ENCODE peak calls at places on chromosomes 6 and 20, in six cellular contexts. A, I, U, S, W and N are unnamed samples.

GRCh38 chr20:58213112-58213511 is 15.3 kb downstream of the ANKRD60 start:
- DNase-seq in I (no peak), A (peak; percentile 7), W (no peak), U (no peak), S (peak; percentile 24), N (no peak)

GRCh38 chr6:150142657-150143501 is at the start of gene PPP1R14C:
- DNase-seq in I (peak; percentile 82), U (peak; percentile 42), A (no peak), W (no peak), S (no peak), N (peak; percentile 85)

GRCh38 chr6:169044376-169045230 is 209.0 kb downstream of the THBS2 start:
- DNase-seq in U (no peak), W (no peak), S (no peak), I (no peak), A (no peak), N (no peak)

GRCh38 chr6:30518505-30518850 is 29.2 kb downstream of the HLA-E start:
- DNase-seq in W (no peak), A (no peak), I (peak; percentile 42), U (no peak), S (no peak), N (peak; percentile 33)

GRCh38 chr20:58651548-58651822 is 402 bp downstream of the STX16 start:
- DNase-seq in W (no peak), U (no peak), S (no peak), A (peak; percentile 56), I (peak; percentile 37), N (no peak)

GRCh38 chr6:166715065-166715464 is 88.0 kb upstream of the RPS6KA2 start:
- DNase-seq in U (no peak), S (no peak), I (peak; percentile 35), A (no peak), W (no peak), N (no peak)

GRCh38 chr6:88730602-88731001 is 232.8 kb downstream of the RNGTT start:
- DNase-seq in S (peak; percentile 57), U (no peak), W (peak; percentile 18), A (no peak), I (peak; percentile 82), N (no peak)

GRCh38 chr6:45657243-45657642 is 279.5 kb upstream of the SUPT3H start:
- DNase-seq in A (no peak), U (no peak), W (no peak), S (no peak), I (no peak), N (no peak)

GRCh38 chr6:7311920-7312615 is 931 bp downstream of the SSR1 start:
- DNase-seq in S (peak; percentile 14), W (no peak), A (no peak), I (peak; percentile 31), U (peak; percentile 45), N (peak; percentile 52)

GRCh38 chr6:87396595-87397392 is 11.0 kb upstream of the CFAP206 start:
- DNase-seq in U (peak; percentile 32), I (no peak), A (no peak), W (no peak), S (no peak), N (no peak)

GRCh38 chr6:35140991-35141720 is at the start of gene TCP11:
- DNase-seq in I (peak; percentile 77), S (peak; percentile 54), W (no peak), U (peak; percentile 29), A (no peak), N (no peak)

GRCh38 chr20:37538003-37538402 is 10.3 kb upstream of the BLCAP start:
- DNase-seq in A (no peak), S (peak; percentile 37), I (no peak), U (no peak), W (no peak), N (peak; percentile 35)

GRCh38 chr6:160950507-160950906 is 41.1 kb upstream of the MAP3K4 start:
- DNase-seq in U (no peak), W (peak; percentile 57), A (no peak), S (peak; percentile 46), I (no peak), N (no peak)

GRCh38 chr6:7535498-7535897 is 6.0 kb upstream of the DSP start:
- DNase-seq in I (no peak), A (no peak), U (no peak), S (no peak), W (no peak), N (no peak)

GRCh38 chr6:135936606-135937005 is 85.1 kb downstream of the PDE7B start:
- DNase-seq in S (peak; percentile 30), A (no peak), I (no peak), W (no peak), U (no peak), N (no peak)

GRCh38 chr6:48542191-48542590 is 431.2 kb upstream of the PTCHD4 start:
- DNase-seq in A (no peak), W (no peak), S (no peak), I (no peak), U (no peak), N (no peak)

GRCh38 chr6:136103763-136104311 is 146.3 kb downstream of the MTFR2 start:
- DNase-seq in S (peak; percentile 56), I (peak; percentile 43), U (no peak), W (no peak), A (no peak), N (peak; percentile 7)

GRCh38 chr20:40682104-40683045 is 6.7 kb downstream of the MAFB start:
- DNase-seq in W (no peak), S (no peak), A (no peak), U (no peak), I (peak; percentile 54), N (no peak)

GRCh38 chr6:46056906-46057529 is 41.4 kb upstream of the CLIC5 start:
- DNase-seq in A (no peak), I (no peak), U (no peak), W (no peak), S (no peak), N (no peak)

GRCh38 chr6:35294308-35294945 is 3.2 kb upstream of the DEF6 start:
- DNase-seq in A (no peak), W (no peak), U (peak; percentile 79), I (peak; percentile 83), S (peak; percentile 68), N (peak; percentile 48)

GRCh38 chr6:166236586-166236985 is 68.9 kb upstream of the TBXT start:
- DNase-seq in W (no peak), U (no peak), A (no peak), I (no peak), S (no peak), N (no peak)

GRCh38 chr6:126041516-126042447 is 55.4 kb downstream of the TRMT11 start:
- DNase-seq in U (no peak), A (no peak), W (no peak), S (peak; percentile 29), I (no peak), N (no peak)

GRCh38 chr6:52574709-52575489 is 2.0 kb downstream of the TRAM2 start:
- DNase-seq in S (peak; percentile 53), W (no peak), A (no peak), U (peak; percentile 76), I (no peak), N (no peak)

GRCh38 chr20:45235995-45236394 is 14.8 kb downstream of the SEMG2 start:
- DNase-seq in U (no peak), S (peak; percentile 9), A (no peak), W (peak; percentile 50), I (peak; percentile 79), N (no peak)

GRCh38 chr6:32177182-32177787 is 920 bp upstream of the RNF5 start:
- DNase-seq in W (no peak), U (no peak), I (peak; percentile 85), S (peak; percentile 79), A (no peak), N (peak; percentile 82)

GRCh38 chr6:38193051-38193450 is 373.5 kb downstream of the ZFAND3 start:
- DNase-seq in A (no peak), I (no peak), S (no peak), U (no peak), W (no peak), N (no peak)

GRCh38 chr6:139364302-139364981 is 10.0 kb downstream of the CITED2 start:
- DNase-seq in A (no peak), S (peak; percentile 70), U (peak; percentile 54), W (no peak), I (peak; percentile 83), N (peak; percentile 85)

GRCh38 chr6:106800379-106800778 is 171.0 kb downstream of the QRSL1 start:
- DNase-seq in S (no peak), W (no peak), I (no peak), A (no peak), U (no peak), N (no peak)

GRCh38 chr20:63830821-63831593 is at the start of gene ZBTB46:
- DNase-seq in A (no peak), S (peak; percentile 66), I (peak; percentile 68), W (no peak), U (peak; percentile 98), N (peak; percentile 61)

GRCh38 chr6:158174024-158174423 is 5.9 kb downstream of the GTF2H5 start:
- DNase-seq in W (no peak), I (no peak), A (no peak), U (no peak), S (no peak), N (no peak)

GRCh38 chr6:154942770-154943169 is 52.3 kb upstream of the TIAM2 start:
- DNase-seq in U (no peak), I (no peak), W (no peak), A (no peak), S (no peak), N (no peak)

GRCh38 chr6:113995632-113996031 is 24.7 kb upstream of the HDAC2 start:
- DNase-seq in A (peak; percentile 8), S (peak; percentile 93), I (peak; percentile 37), W (peak; percentile 66), U (no peak), N (peak; percentile 55)